ENCODE peak calls at places on chromosomes 3 and 15, in six cellular contexts. V is heart left ventricle, O is HepG2, U is body of pancreas, E is IMR-90, W is HCT116. C is an unnamed sample.
A peak's percentile ranks its signal among the peaks of the same experiment; 100 is the strongest.

GRCh38 chr15:49902791-49903481 is 216.1 kb downstream of the ATP8B4 start:
- ATAC-seq in E (peak; percentile 72), W (no peak), V (peak; percentile 77), U (peak; percentile 56), O (no peak), C (peak; percentile 84)

GRCh38 chr3:72591522-72592421 is 256.5 kb downstream of the SHQ1 start:
- ATAC-seq in U (no peak), E (peak; percentile 77), W (peak; percentile 66), O (no peak), V (no peak), C (peak; percentile 57)

GRCh38 chr3:190519886-190520285 is 6.0 kb downstream of the IL1RAP start:
- ATAC-seq in E (no peak), V (no peak), O (no peak), W (no peak), U (no peak), C (no peak)

GRCh38 chr15:85726446-85726845 is 68.3 kb downstream of the KLHL25 start:
- ATAC-seq in O (no peak), E (peak; percentile 38), V (no peak), W (no peak), U (no peak), C (peak; percentile 71)

GRCh38 chr15:70447927-70448698 is 315.2 kb downstream of the UACA start:
- ATAC-seq in W (no peak), E (no peak), U (no peak), V (no peak), O (no peak), C (no peak)

GRCh38 chr15:58473720-58474119 is 41.9 kb downstream of the LIPC start:
- ATAC-seq in E (peak; percentile 33), O (no peak), U (peak; percentile 33), W (no peak), V (no peak), C (no peak)

GRCh38 chr15:81752974-81753373 is 292.8 kb downstream of the MEX3B start:
- ATAC-seq in V (no peak), O (no peak), E (no peak), U (no peak), W (no peak), C (no peak)

GRCh38 chr3:171840831-171841619 is 2.1 kb upstream of the TMEM212 start:
- ATAC-seq in W (no peak), O (peak; percentile 84), U (no peak), V (no peak), E (no peak), C (no peak)

GRCh38 chr3:69983546-69984265 is 15.8 kb upstream of the SAMMSON start:
- ATAC-seq in O (no peak), U (no peak), E (no peak), V (no peak), W (no peak), C (no peak)

GRCh38 chr15:48590704-48591103 is 54.8 kb downstream of the FBN1 start:
- ATAC-seq in V (no peak), O (no peak), E (no peak), U (no peak), W (no peak), C (no peak)

GRCh38 chr3:15217841-15218267 is 11.8 kb downstream of the CAPN7 start:
- ATAC-seq in O (no peak), W (no peak), E (no peak), U (no peak), V (peak; percentile 55), C (no peak)

GRCh38 chr3:132230156-132231000 is 86.8 kb upstream of the ACP3 start:
- ATAC-seq in W (no peak), V (no peak), O (no peak), E (no peak), U (no peak), C (no peak)

GRCh38 chr3:185900228-185900627 is 37.6 kb downstream of the TRA2B start:
- ATAC-seq in E (peak; percentile 100), W (peak; percentile 99), U (no peak), O (peak; percentile 97), V (no peak), C (no peak)

GRCh38 chr15:101148881-101149664 is 102.8 kb downstream of the CHSY1 start:
- ATAC-seq in W (no peak), E (no peak), U (no peak), O (peak; percentile 39), V (peak; percentile 57), C (no peak)

GRCh38 chr15:85473455-85473854 is 93.1 kb downstream of the AKAP13 start:
- ATAC-seq in W (peak; percentile 52), V (no peak), O (no peak), E (peak; percentile 80), U (no peak), C (no peak)

GRCh38 chr15:72722071-72722696 is 36.2 kb downstream of the BBS4 start:
- ATAC-seq in E (peak; percentile 87), W (peak; percentile 90), U (peak; percentile 58), V (no peak), O (peak; percentile 57), C (no peak)

GRCh38 chr3:107382626-107383025 is 5.4 kb downstream of the CCDC54 start:
- ATAC-seq in U (no peak), W (no peak), E (no peak), O (no peak), V (no peak), C (no peak)

GRCh38 chr15:82081904-82082810 is 36.3 kb upstream of the MEX3B start:
- ATAC-seq in E (peak; percentile 96), W (peak; percentile 49), U (no peak), O (no peak), V (no peak), C (no peak)

GRCh38 chr3:43390255-43390588 is 103.9 kb downstream of the SNRK start:
- ATAC-seq in O (peak; percentile 31), U (peak; percentile 90), V (no peak), W (no peak), E (peak; percentile 27), C (no peak)

GRCh38 chr3:129358177-129359101 is 70.0 kb downstream of the EFCAB12 start:
- ATAC-seq in O (peak; percentile 27), E (no peak), U (no peak), W (peak; percentile 58), V (no peak), C (no peak)

GRCh38 chr15:92878593-92879053 is 21.5 kb upstream of the CHD2 start:
- ATAC-seq in U (no peak), O (no peak), W (no peak), E (no peak), V (no peak), C (no peak)

GRCh38 chr3:66267031-66267430 is 46.2 kb downstream of the SLC25A26 start:
- ATAC-seq in E (no peak), V (no peak), U (no peak), O (no peak), W (no peak), C (no peak)

GRCh38 chr3:66271231-66271630 is 50.4 kb downstream of the SLC25A26 start:
- ATAC-seq in E (no peak), U (no peak), V (no peak), W (no peak), O (no peak), C (no peak)

GRCh38 chr3:66270314-66270713 is 49.5 kb downstream of the SLC25A26 start:
- ATAC-seq in W (no peak), V (no peak), E (peak; percentile 16), U (no peak), O (no peak), C (no peak)

GRCh38 chr3:66270726-66271125 is 49.9 kb downstream of the SLC25A26 start:
- ATAC-seq in V (no peak), U (no peak), E (peak; percentile 78), W (no peak), O (no peak), C (no peak)

DNA sequence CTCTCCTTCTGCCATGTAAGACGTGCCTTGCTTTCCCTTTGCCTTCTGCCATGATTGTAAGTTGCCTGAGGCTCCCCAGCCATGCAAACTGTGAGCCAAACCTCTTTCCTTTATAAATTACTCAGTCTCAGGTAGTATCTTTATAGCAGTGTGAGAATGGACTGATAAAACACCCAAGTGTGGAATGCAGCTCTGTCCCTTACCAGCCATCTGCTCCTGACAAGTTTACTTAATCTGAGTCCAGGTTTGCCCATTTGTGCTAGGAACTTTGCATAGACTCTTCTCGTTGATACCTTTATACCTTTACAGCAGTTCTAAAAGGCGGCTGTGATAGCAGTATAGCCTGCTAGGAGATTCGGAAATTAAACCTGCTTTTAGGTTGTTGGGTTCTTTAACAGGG is 48.1 kb downstream of the SLC25A26 start:
- ATAC-seq in W (no peak), O (no peak), V (no peak), E (no peak), U (no peak), C (no peak)
- TF ChIP-seq POLR2A in W (no peak), O (no peak), V (no peak), E (no peak), U (no peak), C (no peak)

GRCh38 chr15:60797444-60798040 is 318.6 kb upstream of the ICE2 start:
- ATAC-seq in E (no peak), V (no peak), O (no peak), U (no peak), W (no peak), C (no peak)
- TF ChIP-seq POLR2A in E (no peak), V (no peak), O (no peak), U (no peak), W (no peak), C (no peak)

DNA sequence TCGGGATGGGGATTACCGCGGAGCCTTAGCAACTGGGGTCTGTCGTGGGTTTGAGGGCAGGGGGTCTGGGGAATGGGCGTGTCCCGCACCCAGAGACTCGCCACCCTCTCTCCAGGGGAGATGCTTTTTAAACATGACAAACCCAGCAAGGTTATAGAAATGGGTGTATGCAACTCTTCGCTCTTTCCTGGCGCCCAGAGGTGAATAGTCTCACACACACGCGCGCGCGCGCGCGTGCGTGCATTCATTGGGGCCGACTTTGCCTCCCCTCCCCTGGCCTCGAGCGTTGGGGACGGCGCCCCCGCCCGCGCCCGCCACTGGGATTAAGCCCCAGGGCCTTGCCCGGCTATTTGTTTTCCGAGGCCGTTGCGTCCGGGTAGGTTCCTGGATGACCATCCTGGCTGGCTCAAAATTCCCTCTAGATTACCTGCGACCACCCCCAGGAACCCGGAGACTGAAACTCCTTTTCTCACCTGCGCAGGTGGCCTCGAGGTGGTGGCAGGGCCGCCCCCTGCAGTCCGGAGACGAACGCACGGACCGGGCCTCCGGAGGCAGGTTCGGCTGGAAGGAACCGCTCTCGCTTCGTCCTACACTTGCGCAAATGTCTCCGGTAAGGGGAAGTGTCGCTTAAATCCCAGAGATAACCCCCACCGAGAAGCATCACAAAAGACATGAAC is 777 bp downstream of the GPR160 start:
- ATAC-seq in E (no peak), V (no peak), W (peak; percentile 18), U (peak; percentile 36), O (peak; percentile 10), C (no peak)
- TF ChIP-seq POLR2A in E (no peak), V (no peak), W (no peak), U (no peak), O (no peak), C (no peak)

DNA sequence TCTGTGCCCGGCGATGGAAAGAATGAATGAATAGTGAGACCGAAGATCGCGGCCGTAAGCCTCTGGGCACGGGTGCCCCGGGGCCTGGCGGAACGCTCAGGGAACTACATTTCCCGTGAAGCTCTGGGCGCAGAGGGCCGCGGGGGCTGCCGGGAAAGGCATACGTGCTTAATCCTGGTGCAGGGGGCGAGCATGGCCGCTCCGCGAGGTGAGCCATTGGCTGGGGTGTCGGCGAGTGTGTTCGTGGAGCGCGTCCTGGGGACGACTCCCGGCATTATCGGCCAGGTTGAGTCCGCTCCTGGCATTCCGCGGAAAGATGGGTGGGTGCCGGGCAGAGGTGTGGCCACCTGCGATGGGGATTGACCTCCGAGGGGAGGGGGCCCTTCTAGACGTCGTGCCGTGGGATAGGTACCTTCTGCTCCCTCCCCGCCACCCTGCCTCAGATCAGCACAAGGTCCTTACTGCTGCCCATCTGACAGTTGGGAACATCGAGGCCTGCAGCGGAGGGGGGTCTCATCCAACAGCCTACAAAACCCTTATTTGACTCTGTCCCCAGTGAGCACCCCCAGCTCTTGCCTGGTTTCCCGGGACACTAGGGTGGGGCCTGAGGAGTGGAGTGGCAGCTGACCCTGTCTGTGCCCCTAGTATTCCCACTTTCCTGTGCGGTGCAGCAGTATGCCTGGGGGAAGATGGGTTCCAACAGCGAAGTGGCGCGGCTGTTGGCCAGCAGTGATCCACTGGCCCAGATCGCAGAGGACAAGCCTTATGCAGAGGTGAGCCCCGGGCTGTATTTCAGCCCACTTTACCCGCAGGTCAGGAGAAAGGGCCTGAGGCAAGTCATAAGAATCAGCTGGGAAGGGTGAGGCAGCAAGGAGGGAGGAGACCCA is at the start of gene MPI:
- ATAC-seq in W (peak; percentile 96), V (peak; percentile 94), U (peak; percentile 93), O (peak; percentile 96), E (peak; percentile 99), C (peak; percentile 97)
- TF ChIP-seq POLR2A in W (peak; percentile 93), V (no peak), U (peak; percentile 78), O (peak; percentile 98), E (peak; percentile 83), C (peak; percentile 52)

C was measured in gastroesophageal sphincter.